ENCODE peak calls at places on chromosome 12, in five cellular contexts. K is AG04449, O is LoVo, B is LHCN-M2, C is T-helper 2 cell. W is an unnamed sample.

GRCh38 chr12:119153477-119154434 is 25.0 kb upstream of the HSPB8 start:
- DNase-seq in K (no peak), O (no peak), B (no peak), C (no peak), W (no peak)

GRCh38 chr12:124654666-124655316 is 87.4 kb upstream of the NCOR2 start:
- DNase-seq in K (no peak), O (no peak), B (no peak), C (no peak), W (no peak)

GRCh38 chr12:1509703-1510395 is 84.5 kb downstream of the FBXL14 start:
- DNase-seq in K (no peak), O (no peak), B (no peak), C (no peak), W (no peak)

GRCh38 chr12:75722714-75723200 is 211.3 kb upstream of the KRR1 start:
- DNase-seq in K (no peak), O (peak), B (peak), C (no peak), W (peak)

GRCh38 chr12:109275173-109275572 is 33.9 kb downstream of the FOXN4 start:
- DNase-seq in K (no peak), O (no peak), B (no peak), C (no peak), W (no peak)

GRCh38 chr12:48198619-48198973 is 4.5 kb downstream of the OR10AD1 start:
- DNase-seq in K (no peak), O (no peak), B (no peak), C (no peak), W (no peak)

GRCh38 chr12:53965251-53966069 is 7.5 kb upstream of the HOXC11 start:
- DNase-seq in K (no peak), O (no peak), B (no peak), C (no peak), W (no peak)

GRCh38 chr12:34396006-34396860 is 373.9 kb downstream of the ALG10 start:
- DNase-seq in K (no peak), O (no peak), B (no peak), C (peak), W (no peak)

GRCh38 chr12:85441740-85442139 is 161.7 kb downstream of the ALX1 start:
- DNase-seq in K (no peak), O (no peak), B (peak), C (no peak), W (no peak)

GRCh38 chr12:27332407-27333310 is at the start of gene BMAL2:
- DNase-seq in K (no peak), O (peak), B (no peak), C (peak), W (no peak)

GRCh38 chr12:93336344-93336743 is 41.4 kb upstream of the NUDT4 start:
- DNase-seq in K (peak), O (no peak), B (peak), C (no peak), W (no peak)